ENCODE peak calls at places on chromosomes 2 and 18, in five cellular contexts. S, B, Q, T and Y are unnamed samples.

GRCh38 chr2:198273670-198274069 is 469.3 kb downstream of the PLCL1 start:
- DNase-seq in B (no peak), T (no peak), Q (no peak), S (no peak), Y (peak)

GRCh38 chr2:242085941-242086621 is 216.6 kb downstream of the RTP5 start:
- DNase-seq in B (no peak), T (peak), Q (no peak), S (no peak), Y (peak)

GRCh38 chr2:204737296-204737695 is 192.0 kb downstream of the PARD3B start:
- DNase-seq in B (no peak), T (no peak), Q (no peak), S (no peak), Y (no peak)

GRCh38 chr2:37877457-37878315 is 47.4 kb upstream of the RMDN2 start:
- DNase-seq in Q (peak), B (peak), T (peak), S (peak), Y (peak)

GRCh38 chr2:191836853-191837769 is 9.8 kb downstream of the CAVIN2 start:
- DNase-seq in B (no peak), T (no peak), Q (no peak), S (no peak), Y (peak)

GRCh38 chr18:11091746-11092145 is 57.6 kb downstream of the PIEZO2 start:
- DNase-seq in Q (no peak), S (no peak), T (no peak), B (no peak), Y (peak)

GRCh38 chr18:80096032-80096565 is 13.0 kb upstream of the ADNP2 start:
- DNase-seq in B (no peak), S (no peak), T (no peak), Q (no peak), Y (no peak)

GRCh38 chr2:202278036-202278760 is 12.6 kb downstream of the NOP58 start:
- DNase-seq in S (no peak), B (peak), T (peak), Q (peak), Y (peak)

GRCh38 chr18:79199691-79200374 is 130.6 kb downstream of the ATP9B start:
- DNase-seq in Q (no peak), B (no peak), T (peak), S (no peak), Y (peak)

GRCh38 chr2:23557455-23557854 is 172.5 kb downstream of the KLHL29 start:
- DNase-seq in S (no peak), T (no peak), B (no peak), Q (no peak), Y (no peak)

GRCh38 chr2:70084973-70085710 is 2.1 kb upstream of the PCBP1 start:
- DNase-seq in B (peak), T (no peak), Q (peak), S (peak), Y (no peak)

GRCh38 chr2:97011977-97012569 is 25.7 kb upstream of the FAM178B start:
- DNase-seq in B (peak), T (peak), S (peak), Q (peak), Y (peak)

GRCh38 chr2:233481368-233482142 is 85.0 kb downstream of the USP40 start:
- DNase-seq in T (no peak), S (no peak), B (no peak), Q (peak), Y (no peak)

GRCh38 chr2:193843675-193844074 is 1648.9 kb upstream of the TMEFF2 start:
- DNase-seq in S (no peak), B (no peak), Q (no peak), T (no peak), Y (no peak)

GRCh38 chr2:99278793-99279291 is 22.2 kb downstream of the LYG1 start:
- DNase-seq in S (no peak), B (no peak), T (peak), Q (peak), Y (peak)

GRCh38 chr2:37325625-37326071 is 1.0 kb upstream of the PRKD3 start:
- DNase-seq in S (peak), B (no peak), T (no peak), Q (no peak), Y (peak)

GRCh38 chr18:62454527-62454926 is 68.3 kb upstream of the ZCCHC2 start:
- DNase-seq in S (no peak), T (no peak), B (no peak), Q (no peak), Y (no peak)

GRCh38 chr2:168058675-168059074 is 188.7 kb downstream of the STK39 start:
- DNase-seq in T (no peak), B (no peak), S (no peak), Q (no peak), Y (no peak)

GRCh38 chr2:217551229-217551909 is 451.4 kb downstream of the TNS1 start:
- DNase-seq in B (no peak), T (peak), Q (peak), S (no peak), Y (no peak)

GRCh38 chr18:55494441-55494840 is 93.6 kb downstream of the TCF4 start:
- DNase-seq in T (no peak), Q (no peak), B (no peak), S (no peak), Y (no peak)

GRCh38 chr2:21118302-21118920 is 5.4 kb upstream of the TDRD15 start:
- DNase-seq in T (peak), B (peak), Q (peak), S (peak), Y (peak)

GRCh38 chr2:233972941-233973575 is 55.9 kb downstream of the TRPM8 start:
- DNase-seq in T (no peak), S (no peak), B (no peak), Q (no peak), Y (no peak)

GRCh38 chr2:172556284-172557033 is 569 bp downstream of the PDK1 start:
- DNase-seq in Q (peak), T (peak), S (peak), B (peak), Y (peak)

GRCh38 chr2:79009388-79009787 is 16.1 kb upstream of the REG3G start:
- DNase-seq in T (no peak), S (no peak), Q (no peak), B (no peak), Y (no peak)

GRCh38 chr18:5237083-5237722 is 40.1 kb upstream of the AKAIN1 start:
- DNase-seq in S (no peak), Q (no peak), B (peak), T (peak), Y (peak)

GRCh38 chr2:208320686-208321085 is 54.6 kb downstream of the PIKFYVE start:
- DNase-seq in S (no peak), T (peak), B (no peak), Q (no peak), Y (peak)

GRCh38 chr2:204967199-204967995 is 422.1 kb downstream of the PARD3B start:
- DNase-seq in B (no peak), S (no peak), T (no peak), Q (no peak), Y (no peak)

GRCh38 chr2:150150137-150150536 is 337.3 kb downstream of the RND3 start:
- DNase-seq in S (peak), Q (no peak), B (no peak), T (no peak), Y (no peak)

GRCh38 chr18:27075828-27076227 is 109.3 kb downstream of the CHST9 start:
- DNase-seq in Q (no peak), S (no peak), B (no peak), T (no peak), Y (no peak)

GRCh38 chr2:127577973-127578372 is 42.5 kb downstream of the MYO7B start:
- DNase-seq in Q (no peak), T (no peak), S (no peak), B (no peak), Y (no peak)

GRCh38 chr18:79516441-79516931 is 120.8 kb downstream of the NFATC1 start:
- DNase-seq in B (no peak), S (no peak), T (no peak), Q (no peak), Y (no peak)

GRCh38 chr2:121999273-121999672 is 243.8 kb downstream of the TSN start:
- DNase-seq in Q (peak), B (no peak), T (peak), S (peak), Y (no peak)

GRCh38 chr2:146730882-146731281 is 1113.9 kb upstream of the ACVR2A start:
- DNase-seq in B (no peak), S (no peak), Q (no peak), T (no peak), Y (peak)

GRCh38 chr2:166126014-166126639 is 1.7 kb downstream of the SCN1A start:
- DNase-seq in Q (no peak), T (peak), S (no peak), B (no peak), Y (peak)

GRCh38 chr2:140383781-140384180 is 1603.6 kb upstream of the NXPH2 start:
- DNase-seq in B (no peak), S (no peak), Q (no peak), T (no peak), Y (peak)

GRCh38 chr18:48031011-48031480 is 100.6 kb upstream of the SMAD2 start:
- DNase-seq in B (peak), Q (peak), T (peak), S (peak), Y (peak)

GRCh38 chr2:21773168-21773567 is 649.4 kb downstream of the TDRD15 start:
- DNase-seq in S (no peak), T (peak), Q (no peak), B (no peak), Y (no peak)

GRCh38 chr2:127146820-127147502 is 40.0 kb upstream of the BIN1 start:
- DNase-seq in B (no peak), T (peak), Q (no peak), S (no peak), Y (peak)

GRCh38 chr2:148603562-148603920 is 41.0 kb upstream of the EPC2 start:
- DNase-seq in B (peak), T (no peak), S (no peak), Q (no peak), Y (no peak)

GRCh38 chr2:154452906-154453493 is 245.5 kb upstream of the KCNJ3 start:
- DNase-seq in S (peak), B (peak), Q (peak), T (no peak), Y (peak)